ENCODE peak calls at places on chromosome 11, in four cellular contexts. One of them, this sample, is unnamed.

GRCh38 chr11:3164138-3164539 is 971 bp downstream of the OSBPL5 start:
- DNase-seq in RWPE1: no peak
- DNase-seq in fibroblast of lung: no peak
- DNase-seq in body of pancreas: no peak
- DNase-seq in this sample: no peak

GRCh38 chr11:133619973-133620372 is 87.7 kb upstream of the OPCML start:
- DNase-seq in RWPE1: no peak
- DNase-seq in fibroblast of lung: no peak
- DNase-seq in body of pancreas: no peak
- DNase-seq in this sample: no peak

GRCh38 chr11:32792111-32792947 is 2.1 kb downstream of the CCDC73 start:
- DNase-seq in RWPE1: no peak
- DNase-seq in fibroblast of lung: no peak
- DNase-seq in body of pancreas: no peak
- DNase-seq in this sample: no peak

GRCh38 chr11:92770419-92770818 is 199.0 kb upstream of the MTNR1B start:
- DNase-seq in RWPE1: no peak
- DNase-seq in fibroblast of lung: no peak
- DNase-seq in body of pancreas: no peak
- DNase-seq in this sample: no peak

GRCh38 chr11:19989191-19989590 is 171.1 kb downstream of the DBX1 start:
- DNase-seq in RWPE1: no peak
- DNase-seq in fibroblast of lung: peak
- DNase-seq in body of pancreas: no peak
- DNase-seq in this sample: no peak

GRCh38 chr11:131897976-131898375 is 527.6 kb downstream of the NTM start:
- DNase-seq in RWPE1: no peak
- DNase-seq in fibroblast of lung: peak
- DNase-seq in body of pancreas: no peak
- DNase-seq in this sample: no peak

GRCh38 chr11:57727185-57727584 is 14.1 kb upstream of the SELENOH start:
- DNase-seq in RWPE1: peak
- DNase-seq in fibroblast of lung: no peak
- DNase-seq in body of pancreas: no peak
- DNase-seq in this sample: no peak

GRCh38 chr11:126113963-126114362 is 51.3 kb upstream of the CDON start:
- DNase-seq in RWPE1: no peak
- DNase-seq in fibroblast of lung: no peak
- DNase-seq in body of pancreas: no peak
- DNase-seq in this sample: no peak

GRCh38 chr11:111362887-111363411 is 16.1 kb downstream of the POU2AF1 start:
- DNase-seq in RWPE1: no peak
- DNase-seq in fibroblast of lung: no peak
- DNase-seq in body of pancreas: peak
- DNase-seq in this sample: no peak

GRCh38 chr11:83493918-83494317 is 207.8 kb upstream of the CCDC90B start:
- DNase-seq in RWPE1: no peak
- DNase-seq in fibroblast of lung: no peak
- DNase-seq in body of pancreas: peak
- DNase-seq in this sample: no peak

GRCh38 chr11:101863361-101863760 is 51.4 kb upstream of the CEP126 start:
- DNase-seq in RWPE1: peak
- DNase-seq in fibroblast of lung: peak
- DNase-seq in body of pancreas: no peak
- DNase-seq in this sample: no peak

GRCh38 chr11:60084866-60085265 is 3.6 kb upstream of the MS4A2 start:
- DNase-seq in RWPE1: peak
- DNase-seq in fibroblast of lung: no peak
- DNase-seq in body of pancreas: no peak
- DNase-seq in this sample: no peak

GRCh38 chr11:120565436-120566155 is 54.0 kb downstream of the GRIK4 start:
- DNase-seq in RWPE1: peak
- DNase-seq in fibroblast of lung: peak
- DNase-seq in body of pancreas: no peak
- DNase-seq in this sample: no peak

GRCh38 chr11:21263026-21263425 is 593.6 kb downstream of the NELL1 start:
- DNase-seq in RWPE1: no peak
- DNase-seq in fibroblast of lung: no peak
- DNase-seq in body of pancreas: no peak
- DNase-seq in this sample: no peak

GRCh38 chr11:35288817-35289541 is 130.4 kb downstream of the SLC1A2 start:
- DNase-seq in RWPE1: no peak
- DNase-seq in fibroblast of lung: peak
- DNase-seq in body of pancreas: no peak
- DNase-seq in this sample: no peak

GRCh38 chr11:2794947-2795346 is 90.6 kb downstream of the CDKN1C start:
- DNase-seq in RWPE1: no peak
- DNase-seq in fibroblast of lung: no peak
- DNase-seq in body of pancreas: peak
- DNase-seq in this sample: no peak

GRCh38 chr11:133015457-133015856 is 516.8 kb downstream of the OPCML start:
- DNase-seq in RWPE1: no peak
- DNase-seq in fibroblast of lung: no peak
- DNase-seq in body of pancreas: no peak
- DNase-seq in this sample: no peak

GRCh38 chr11:645536-645935 is 8.5 kb downstream of the DRD4 start:
- DNase-seq in RWPE1: no peak
- DNase-seq in fibroblast of lung: no peak
- DNase-seq in body of pancreas: no peak
- DNase-seq in this sample: no peak

GRCh38 chr11:113814181-113814580 is 34.6 kb downstream of the CLDN25 start:
- DNase-seq in RWPE1: no peak
- DNase-seq in fibroblast of lung: no peak
- DNase-seq in body of pancreas: no peak
- DNase-seq in this sample: no peak

GRCh38 chr11:100878474-100878873 is 191.4 kb downstream of the ARHGAP42 start:
- DNase-seq in RWPE1: no peak
- DNase-seq in fibroblast of lung: peak
- DNase-seq in body of pancreas: no peak
- DNase-seq in this sample: no peak

DNA sequence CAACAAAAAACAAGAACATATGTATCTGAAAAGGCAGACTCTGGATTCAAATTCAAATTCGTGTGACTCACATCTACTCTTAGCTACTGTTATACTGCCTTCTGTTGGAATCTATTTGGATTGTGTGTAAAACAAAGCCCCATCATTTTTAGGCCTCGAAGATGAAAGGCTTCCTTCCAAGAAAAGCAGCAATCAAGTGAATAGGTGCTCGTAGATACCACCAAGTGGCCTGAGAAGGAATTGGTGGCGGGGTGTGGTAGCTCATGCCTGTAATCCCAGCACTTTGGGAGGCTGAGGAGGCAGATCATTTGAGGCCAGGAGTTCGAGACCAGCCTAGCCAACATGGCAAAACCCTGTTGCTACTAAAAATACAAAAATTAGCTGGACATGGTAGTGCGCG is 4.2 kb downstream of the GRAMD1B start:
- DNase-seq in RWPE1: peak
- DNase-seq in fibroblast of lung: peak
- DNase-seq in body of pancreas: no peak
- DNase-seq in this sample: no peak
- TF ChIP-seq CTCF in RWPE1: no peak
- TF ChIP-seq CTCF in fibroblast of lung: peak
- TF ChIP-seq CTCF in body of pancreas: no peak
- TF ChIP-seq CTCF in this sample: peak

GRCh38 chr11:78332174-78332866 is 85.3 kb downstream of the GAB2 start:
- DNase-seq in RWPE1: no peak
- DNase-seq in fibroblast of lung: peak
- DNase-seq in body of pancreas: no peak
- DNase-seq in this sample: no peak

GRCh38 chr11:78325274-78325781 is 92.3 kb downstream of the GAB2 start:
- DNase-seq in RWPE1: no peak
- DNase-seq in fibroblast of lung: peak
- DNase-seq in body of pancreas: no peak
- DNase-seq in this sample: no peak

GRCh38 chr11:78331711-78332110 is 85.9 kb downstream of the GAB2 start:
- DNase-seq in RWPE1: no peak
- DNase-seq in fibroblast of lung: no peak
- DNase-seq in body of pancreas: no peak
- DNase-seq in this sample: peak

GRCh38 chr11:78330361-78330760 is 87.3 kb downstream of the GAB2 start:
- DNase-seq in RWPE1: no peak
- DNase-seq in fibroblast of lung: no peak
- DNase-seq in body of pancreas: no peak
- DNase-seq in this sample: no peak

GRCh38 chr11:78327945-78328344 is 89.7 kb downstream of the GAB2 start:
- DNase-seq in RWPE1: no peak
- DNase-seq in fibroblast of lung: no peak
- DNase-seq in body of pancreas: no peak
- DNase-seq in this sample: no peak
- TF ChIP-seq CTCF in RWPE1: no peak
- TF ChIP-seq CTCF in fibroblast of lung: no peak
- TF ChIP-seq CTCF in body of pancreas: no peak
- TF ChIP-seq CTCF in this sample: no peak

GRCh38 chr11:67700141-67700540 is 25.7 kb upstream of the ALDH3B2 start:
- DNase-seq in RWPE1: no peak
- DNase-seq in fibroblast of lung: no peak
- DNase-seq in body of pancreas: no peak
- DNase-seq in this sample: no peak
- TF ChIP-seq CTCF in RWPE1: no peak
- TF ChIP-seq CTCF in fibroblast of lung: no peak
- TF ChIP-seq CTCF in body of pancreas: no peak
- TF ChIP-seq CTCF in this sample: no peak

GRCh38 chr11:75245356-75246005 is 4.9 kb downstream of the TPBGL start:
- DNase-seq in RWPE1: no peak
- DNase-seq in fibroblast of lung: no peak
- DNase-seq in body of pancreas: no peak
- DNase-seq in this sample: no peak
- TF ChIP-seq CTCF in RWPE1: no peak
- TF ChIP-seq CTCF in fibroblast of lung: no peak
- TF ChIP-seq CTCF in body of pancreas: no peak
- TF ChIP-seq CTCF in this sample: no peak

GRCh38 chr11:61516675-61517516 is 8.3 kb downstream of the LRRC10B start:
- DNase-seq in RWPE1: peak
- DNase-seq in fibroblast of lung: peak
- DNase-seq in body of pancreas: no peak
- DNase-seq in this sample: peak
- TF ChIP-seq CTCF in RWPE1: peak
- TF ChIP-seq CTCF in fibroblast of lung: peak
- TF ChIP-seq CTCF in body of pancreas: peak
- TF ChIP-seq CTCF in this sample: peak

GRCh38 chr11:77125191-77125590 is 2.9 kb upstream of the MYO7A start:
- DNase-seq in RWPE1: no peak
- DNase-seq in fibroblast of lung: no peak
- DNase-seq in body of pancreas: no peak
- DNase-seq in this sample: no peak

GRCh38 chr11:77124488-77124887 is 3.6 kb upstream of the MYO7A start:
- DNase-seq in RWPE1: no peak
- DNase-seq in fibroblast of lung: no peak
- DNase-seq in body of pancreas: no peak
- DNase-seq in this sample: no peak

GRCh38 chr11:77122576-77123212 is 5.4 kb upstream of the MYO7A start:
- DNase-seq in RWPE1: no peak
- DNase-seq in fibroblast of lung: no peak
- DNase-seq in body of pancreas: no peak
- DNase-seq in this sample: no peak

GRCh38 chr11:77123591-77123990 is 4.5 kb upstream of the MYO7A start:
- DNase-seq in RWPE1: no peak
- DNase-seq in fibroblast of lung: no peak
- DNase-seq in body of pancreas: no peak
- DNase-seq in this sample: no peak

DNA sequence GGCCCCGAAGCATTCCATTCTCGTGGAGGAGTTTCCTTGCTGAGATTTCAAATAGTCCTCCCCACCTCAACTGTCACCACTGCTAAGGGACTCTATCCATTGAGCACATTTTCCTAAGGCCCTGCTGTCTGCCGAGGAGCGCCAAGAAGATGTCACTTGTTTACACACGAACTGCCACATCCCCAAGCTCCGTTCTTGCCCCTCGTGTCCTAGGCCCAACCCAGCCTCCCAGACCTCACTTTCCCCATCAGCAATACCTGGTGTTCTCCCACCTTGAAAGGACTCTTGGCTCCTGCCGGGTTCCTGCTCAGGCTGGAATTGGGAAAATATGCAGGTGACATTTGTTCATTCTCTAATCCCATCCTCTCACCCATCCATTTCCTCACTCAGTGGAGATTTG is 4.0 kb upstream of the MYO7A start:
- DNase-seq in RWPE1: no peak
- DNase-seq in fibroblast of lung: no peak
- DNase-seq in body of pancreas: no peak
- DNase-seq in this sample: no peak
- TF ChIP-seq CTCF in RWPE1: no peak
- TF ChIP-seq CTCF in fibroblast of lung: no peak
- TF ChIP-seq CTCF in body of pancreas: no peak
- TF ChIP-seq CTCF in this sample: no peak